ENCODE peak calls at places on chromosomes 16 and 17, in four cellular contexts. One of them, this sample, is unnamed.

GRCh38 chr17:1907818-1908698 is 78.3 kb downstream of the RPA1 start:
- DNase-seq in HepG2: no peak
- DNase-seq in fibroblast of lung: peak
- DNase-seq in left ventricle myocardium inferior: no peak
- DNase-seq in this sample: peak

GRCh38 chr17:70865993-70866804 is 696.9 kb downstream of the KCNJ2 start:
- DNase-seq in HepG2: no peak
- DNase-seq in left ventricle myocardium inferior: no peak
- DNase-seq in fibroblast of lung: peak
- DNase-seq in this sample: no peak

GRCh38 chr17:77935121-77935571 is 23.4 kb upstream of the TNRC6C start:
- DNase-seq in fibroblast of lung: no peak
- DNase-seq in left ventricle myocardium inferior: no peak
- DNase-seq in HepG2: peak
- DNase-seq in this sample: no peak

GRCh38 chr17:31548709-31549108 is 157.2 kb downstream of the RAB11FIP4 start:
- DNase-seq in left ventricle myocardium inferior: no peak
- DNase-seq in HepG2: no peak
- DNase-seq in fibroblast of lung: no peak
- DNase-seq in this sample: no peak

GRCh38 chr16:89137666-89138512 is 33.7 kb upstream of the CDH15 start:
- DNase-seq in left ventricle myocardium inferior: no peak
- DNase-seq in HepG2: no peak
- DNase-seq in fibroblast of lung: no peak
- DNase-seq in this sample: no peak

GRCh38 chr16:86609661-86610060 is 31.3 kb downstream of the FOXL1 start:
- DNase-seq in HepG2: no peak
- DNase-seq in left ventricle myocardium inferior: no peak
- DNase-seq in fibroblast of lung: no peak
- DNase-seq in this sample: no peak

GRCh38 chr17:11899494-11899893 is 97.8 kb downstream of the ZNF18 start:
- DNase-seq in fibroblast of lung: no peak
- DNase-seq in left ventricle myocardium inferior: no peak
- DNase-seq in HepG2: no peak
- DNase-seq in this sample: no peak

GRCh38 chr16:2826591-2827480 is 3.3 kb upstream of the ZG16B start:
- DNase-seq in left ventricle myocardium inferior: no peak
- DNase-seq in fibroblast of lung: no peak
- DNase-seq in HepG2: no peak
- DNase-seq in this sample: no peak

GRCh38 chr17:1793447-1793806 is 31.6 kb downstream of the SERPINF1 start:
- DNase-seq in fibroblast of lung: no peak
- DNase-seq in left ventricle myocardium inferior: no peak
- DNase-seq in HepG2: no peak
- DNase-seq in this sample: no peak

GRCh38 chr16:3503513-3503912 is 2.7 kb downstream of the CLUAP1 start:
- DNase-seq in fibroblast of lung: no peak
- DNase-seq in left ventricle myocardium inferior: no peak
- DNase-seq in HepG2: no peak
- DNase-seq in this sample: no peak

GRCh38 chr17:50764860-50765259 is 2.5 kb downstream of the ANKRD40CL start:
- DNase-seq in fibroblast of lung: no peak
- DNase-seq in left ventricle myocardium inferior: no peak
- DNase-seq in HepG2: no peak
- DNase-seq in this sample: no peak

GRCh38 chr16:11047057-11047456 is 102.7 kb downstream of the CLEC16A start:
- DNase-seq in HepG2: no peak
- DNase-seq in fibroblast of lung: peak
- DNase-seq in left ventricle myocardium inferior: no peak
- DNase-seq in this sample: peak

GRCh38 chr16:24282129-24282528 is 26.0 kb downstream of the CACNG3 start:
- DNase-seq in HepG2: no peak
- DNase-seq in fibroblast of lung: no peak
- DNase-seq in left ventricle myocardium inferior: no peak
- DNase-seq in this sample: no peak

GRCh38 chr16:55328611-55329569 is 4.9 kb downstream of the IRX6 start:
- DNase-seq in left ventricle myocardium inferior: no peak
- DNase-seq in fibroblast of lung: no peak
- DNase-seq in HepG2: no peak
- DNase-seq in this sample: no peak

GRCh38 chr17:2406903-2407790 is 6.3 kb upstream of the MNT start:
- DNase-seq in fibroblast of lung: peak
- DNase-seq in left ventricle myocardium inferior: peak
- DNase-seq in HepG2: no peak
- DNase-seq in this sample: peak

GRCh38 chr16:81774348-81774747 is 4.7 kb upstream of the PLCG2 start:
- DNase-seq in fibroblast of lung: no peak
- DNase-seq in left ventricle myocardium inferior: no peak
- DNase-seq in HepG2: no peak
- DNase-seq in this sample: no peak

GRCh38 chr16:72191551-72191950 is 19.6 kb upstream of the PMFBP1 start:
- DNase-seq in HepG2: no peak
- DNase-seq in left ventricle myocardium inferior: no peak
- DNase-seq in fibroblast of lung: no peak
- DNase-seq in this sample: no peak

GRCh38 chr17:46266656-46267544 is 28.0 kb upstream of the LRRC37A start:
- DNase-seq in left ventricle myocardium inferior: peak
- DNase-seq in HepG2: peak
- DNase-seq in fibroblast of lung: peak
- DNase-seq in this sample: peak

GRCh38 chr17:46264456-46265198 is 30.3 kb upstream of the LRRC37A start:
- DNase-seq in fibroblast of lung: peak
- DNase-seq in HepG2: peak
- DNase-seq in left ventricle myocardium inferior: no peak
- DNase-seq in this sample: peak

GRCh38 chr17:46262271-46262670 is 32.7 kb upstream of the LRRC37A start:
- DNase-seq in HepG2: no peak
- DNase-seq in left ventricle myocardium inferior: no peak
- DNase-seq in fibroblast of lung: no peak
- DNase-seq in this sample: no peak
- H3K4me3 ChIP-seq in HepG2: no peak
- H3K4me3 ChIP-seq in left ventricle myocardium inferior: no peak
- H3K4me3 ChIP-seq in fibroblast of lung: no peak
- H3K4me3 ChIP-seq in this sample: no peak

GRCh38 chr16:16186820-16187219 is 36.5 kb downstream of the ABCC6 start:
- DNase-seq in fibroblast of lung: no peak
- DNase-seq in HepG2: no peak
- DNase-seq in left ventricle myocardium inferior: no peak
- DNase-seq in this sample: no peak

GRCh38 chr16:16185095-16185494 is 38.2 kb downstream of the ABCC6 start:
- DNase-seq in fibroblast of lung: no peak
- DNase-seq in HepG2: no peak
- DNase-seq in left ventricle myocardium inferior: no peak
- DNase-seq in this sample: no peak

GRCh38 chr16:16182918-16183317 is 40.4 kb downstream of the ABCC6 start:
- DNase-seq in left ventricle myocardium inferior: no peak
- DNase-seq in HepG2: no peak
- DNase-seq in fibroblast of lung: no peak
- DNase-seq in this sample: no peak

GRCh38 chr16:16183562-16183961 is 39.7 kb downstream of the ABCC6 start:
- DNase-seq in HepG2: no peak
- DNase-seq in left ventricle myocardium inferior: no peak
- DNase-seq in fibroblast of lung: no peak
- DNase-seq in this sample: no peak

DNA sequence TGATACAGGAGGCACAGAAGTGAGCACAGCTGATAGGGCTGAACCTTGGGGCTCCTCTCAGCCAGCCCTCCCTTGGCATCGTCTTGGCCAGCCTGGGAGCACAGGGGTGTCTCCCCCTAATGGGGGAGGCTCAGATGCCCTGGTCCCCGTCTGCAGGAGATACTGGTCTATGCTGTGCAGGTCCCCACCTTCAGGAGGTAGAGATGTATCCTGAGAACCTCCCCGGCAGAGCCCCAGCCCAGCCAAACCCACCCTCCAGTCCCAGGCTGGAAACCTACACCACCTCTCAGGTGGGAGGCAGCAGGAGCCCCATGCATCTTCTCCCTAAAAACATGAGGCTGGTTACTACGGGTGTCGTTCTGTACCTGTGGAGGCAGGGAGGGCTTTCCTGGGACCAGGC is 38.7 kb downstream of the ABCC6 start:
- DNase-seq in fibroblast of lung: no peak
- DNase-seq in HepG2: no peak
- DNase-seq in left ventricle myocardium inferior: no peak
- DNase-seq in this sample: no peak
- H3K4me3 ChIP-seq in fibroblast of lung: no peak
- H3K4me3 ChIP-seq in HepG2: no peak
- H3K4me3 ChIP-seq in left ventricle myocardium inferior: no peak
- H3K4me3 ChIP-seq in this sample: no peak

GRCh38 chr16:15958703-15959348 is 9.4 kb downstream of the ABCC1 start:
- DNase-seq in HepG2: no peak
- DNase-seq in left ventricle myocardium inferior: no peak
- DNase-seq in fibroblast of lung: no peak
- DNase-seq in this sample: no peak

GRCh38 chr16:15963307-15963910 is 14.0 kb downstream of the ABCC1 start:
- DNase-seq in fibroblast of lung: no peak
- DNase-seq in HepG2: no peak
- DNase-seq in left ventricle myocardium inferior: no peak
- DNase-seq in this sample: no peak

GRCh38 chr16:15961060-15961511 is 11.7 kb downstream of the ABCC1 start:
- DNase-seq in fibroblast of lung: peak
- DNase-seq in left ventricle myocardium inferior: no peak
- DNase-seq in HepG2: no peak
- DNase-seq in this sample: no peak

GRCh38 chr16:15961557-15962205 is 12.3 kb downstream of the ABCC1 start:
- DNase-seq in fibroblast of lung: no peak
- DNase-seq in left ventricle myocardium inferior: no peak
- DNase-seq in HepG2: no peak
- DNase-seq in this sample: no peak

GRCh38 chr16:15960124-15960971 is 10.9 kb downstream of the ABCC1 start:
- DNase-seq in left ventricle myocardium inferior: no peak
- DNase-seq in HepG2: no peak
- DNase-seq in fibroblast of lung: no peak
- DNase-seq in this sample: no peak
- H3K4me3 ChIP-seq in left ventricle myocardium inferior: no peak
- H3K4me3 ChIP-seq in HepG2: no peak
- H3K4me3 ChIP-seq in fibroblast of lung: no peak
- H3K4me3 ChIP-seq in this sample: no peak

GRCh38 chr17:5730373-5730772 is 146.1 kb upstream of the NLRP1 start:
- DNase-seq in left ventricle myocardium inferior: no peak
- DNase-seq in fibroblast of lung: no peak
- DNase-seq in HepG2: no peak
- DNase-seq in this sample: no peak
- H3K4me3 ChIP-seq in left ventricle myocardium inferior: no peak
- H3K4me3 ChIP-seq in fibroblast of lung: no peak
- H3K4me3 ChIP-seq in HepG2: no peak
- H3K4me3 ChIP-seq in this sample: no peak

GRCh38 chr17:65230040-65230439 is 92.9 kb downstream of the RGS9 start:
- DNase-seq in left ventricle myocardium inferior: no peak
- DNase-seq in fibroblast of lung: no peak
- DNase-seq in HepG2: no peak
- DNase-seq in this sample: no peak

GRCh38 chr17:65227637-65228036 is 90.5 kb downstream of the RGS9 start:
- DNase-seq in left ventricle myocardium inferior: no peak
- DNase-seq in fibroblast of lung: no peak
- DNase-seq in HepG2: no peak
- DNase-seq in this sample: no peak

GRCh38 chr17:65229596-65229995 is 92.4 kb downstream of the RGS9 start:
- DNase-seq in left ventricle myocardium inferior: no peak
- DNase-seq in HepG2: no peak
- DNase-seq in fibroblast of lung: no peak
- DNase-seq in this sample: no peak

GRCh38 chr17:65228734-65229390 is 91.7 kb downstream of the RGS9 start:
- DNase-seq in fibroblast of lung: peak
- DNase-seq in left ventricle myocardium inferior: no peak
- DNase-seq in HepG2: no peak
- DNase-seq in this sample: peak

GRCh38 chr17:65228287-65228686 is 91.1 kb downstream of the RGS9 start:
- DNase-seq in HepG2: no peak
- DNase-seq in left ventricle myocardium inferior: no peak
- DNase-seq in fibroblast of lung: no peak
- DNase-seq in this sample: no peak
- H3K4me3 ChIP-seq in HepG2: no peak
- H3K4me3 ChIP-seq in left ventricle myocardium inferior: no peak
- H3K4me3 ChIP-seq in fibroblast of lung: no peak
- H3K4me3 ChIP-seq in this sample: no peak

GRCh38 chr17:39614545-39615157 is 6.9 kb upstream of the NEUROD2 start:
- DNase-seq in left ventricle myocardium inferior: no peak
- DNase-seq in fibroblast of lung: no peak
- DNase-seq in HepG2: no peak
- DNase-seq in this sample: no peak
- H3K4me3 ChIP-seq in left ventricle myocardium inferior: no peak
- H3K4me3 ChIP-seq in fibroblast of lung: no peak
- H3K4me3 ChIP-seq in HepG2: no peak
- H3K4me3 ChIP-seq in this sample: no peak

DNA sequence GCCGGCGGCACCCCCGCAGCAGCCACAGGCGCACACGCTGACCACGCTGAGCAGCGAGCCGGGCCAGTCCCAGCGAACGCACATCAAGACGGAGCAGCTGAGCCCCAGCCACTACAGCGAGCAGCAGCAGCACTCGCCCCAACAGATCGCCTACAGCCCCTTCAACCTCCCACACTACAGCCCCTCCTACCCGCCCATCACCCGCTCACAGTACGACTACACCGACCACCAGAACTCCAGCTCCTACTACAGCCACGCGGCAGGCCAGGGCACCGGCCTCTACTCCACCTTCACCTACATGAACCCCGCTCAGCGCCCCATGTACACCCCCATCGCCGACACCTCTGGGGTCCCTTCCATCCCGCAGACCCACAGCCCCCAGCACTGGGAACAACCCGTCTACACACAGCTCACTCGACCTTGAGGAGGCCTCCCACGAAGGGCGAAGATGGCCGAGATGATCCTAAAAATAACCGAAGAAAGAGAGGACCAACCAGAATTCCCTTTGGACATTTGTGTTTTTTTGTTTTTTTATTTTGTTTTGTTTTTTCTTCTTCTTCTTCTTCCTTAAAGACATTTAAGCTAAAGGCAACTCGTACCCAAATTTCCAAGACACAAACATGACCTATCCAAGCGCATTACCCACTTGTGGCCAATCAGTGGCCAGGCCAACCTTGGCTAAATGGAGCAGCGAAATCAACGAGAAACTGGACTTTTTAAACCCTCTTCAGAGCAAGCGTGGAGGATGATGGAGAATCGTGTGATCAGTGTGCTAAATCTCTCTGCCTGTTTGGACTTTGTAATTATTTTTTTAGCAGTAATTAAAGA is 3.4 kb downstream of the SOX9 start:
- DNase-seq in fibroblast of lung: no peak
- DNase-seq in left ventricle myocardium inferior: no peak
- DNase-seq in HepG2: no peak
- DNase-seq in this sample: no peak
- H3K4me3 ChIP-seq in fibroblast of lung: no peak
- H3K4me3 ChIP-seq in left ventricle myocardium inferior: peak
- H3K4me3 ChIP-seq in HepG2: peak
- H3K4me3 ChIP-seq in this sample: peak

This sample was measured in hepatocyte.